ENCODE peak calls at places on chromosomes 2 and 18, in six cellular contexts. One of them, this sample, is unnamed.

GRCh38 chr2:219459460-219460311 is 25.0 kb downstream of the SPEG start:
- DNase-seq in neuronal stem cell: peak
- DNase-seq in H1: peak
- DNase-seq in IMR-90: peak
- DNase-seq in mesenchymal stem cell: peak
- DNase-seq in trophoblast cell: peak
- DNase-seq in this sample: peak

GRCh38 chr2:18558458-18558857 is 2.0 kb downstream of the RDH14 start:
- DNase-seq in neuronal stem cell: no peak
- DNase-seq in H1: no peak
- DNase-seq in IMR-90: no peak
- DNase-seq in mesenchymal stem cell: no peak
- DNase-seq in trophoblast cell: no peak
- DNase-seq in this sample: no peak

GRCh38 chr2:195741191-195741590 is 84.2 kb downstream of the SLC39A10 start:
- DNase-seq in neuronal stem cell: no peak
- DNase-seq in H1: no peak
- DNase-seq in IMR-90: no peak
- DNase-seq in mesenchymal stem cell: no peak
- DNase-seq in trophoblast cell: no peak
- DNase-seq in this sample: no peak

GRCh38 chr18:55513199-55513598 is 74.8 kb downstream of the TCF4 start:
- DNase-seq in neuronal stem cell: no peak
- DNase-seq in H1: no peak
- DNase-seq in IMR-90: no peak
- DNase-seq in mesenchymal stem cell: peak
- DNase-seq in trophoblast cell: no peak
- DNase-seq in this sample: no peak

GRCh38 chr2:209388416-209389037 is 35.3 kb upstream of the MAP2 start:
- DNase-seq in neuronal stem cell: no peak
- DNase-seq in H1: no peak
- DNase-seq in IMR-90: no peak
- DNase-seq in mesenchymal stem cell: no peak
- DNase-seq in trophoblast cell: peak
- DNase-seq in this sample: no peak

GRCh38 chr2:158191076-158191566 is 89.4 kb downstream of the UPP2 start:
- DNase-seq in neuronal stem cell: no peak
- DNase-seq in H1: no peak
- DNase-seq in IMR-90: no peak
- DNase-seq in mesenchymal stem cell: peak
- DNase-seq in trophoblast cell: no peak
- DNase-seq in this sample: no peak

GRCh38 chr18:39945076-39945475 is 2010.0 kb upstream of the PIK3C3 start:
- DNase-seq in neuronal stem cell: no peak
- DNase-seq in H1: no peak
- DNase-seq in IMR-90: no peak
- DNase-seq in mesenchymal stem cell: no peak
- DNase-seq in trophoblast cell: no peak
- DNase-seq in this sample: no peak

GRCh38 chr2:67215214-67215613 is 181.9 kb upstream of the ETAA1 start:
- DNase-seq in neuronal stem cell: no peak
- DNase-seq in H1: peak
- DNase-seq in IMR-90: peak
- DNase-seq in mesenchymal stem cell: peak
- DNase-seq in trophoblast cell: peak
- DNase-seq in this sample: peak

GRCh38 chr2:231360881-231361294 is 34.6 kb upstream of the B3GNT7 start:
- DNase-seq in neuronal stem cell: no peak
- DNase-seq in H1: no peak
- DNase-seq in IMR-90: no peak
- DNase-seq in mesenchymal stem cell: no peak
- DNase-seq in trophoblast cell: no peak
- DNase-seq in this sample: no peak

GRCh38 chr2:111154758-111155157 is 34.0 kb downstream of the BCL2L11 start:
- DNase-seq in neuronal stem cell: no peak
- DNase-seq in H1: no peak
- DNase-seq in IMR-90: no peak
- DNase-seq in mesenchymal stem cell: no peak
- DNase-seq in trophoblast cell: no peak
- DNase-seq in this sample: no peak
- H3K14ac ChIP-seq in neuronal stem cell: no peak
- H3K14ac ChIP-seq in H1: no peak
- H3K14ac ChIP-seq in IMR-90: no peak
- H3K14ac ChIP-seq in mesenchymal stem cell: no peak
- H3K14ac ChIP-seq in trophoblast cell: no peak
- H3K14ac ChIP-seq in this sample: no peak

DNA sequence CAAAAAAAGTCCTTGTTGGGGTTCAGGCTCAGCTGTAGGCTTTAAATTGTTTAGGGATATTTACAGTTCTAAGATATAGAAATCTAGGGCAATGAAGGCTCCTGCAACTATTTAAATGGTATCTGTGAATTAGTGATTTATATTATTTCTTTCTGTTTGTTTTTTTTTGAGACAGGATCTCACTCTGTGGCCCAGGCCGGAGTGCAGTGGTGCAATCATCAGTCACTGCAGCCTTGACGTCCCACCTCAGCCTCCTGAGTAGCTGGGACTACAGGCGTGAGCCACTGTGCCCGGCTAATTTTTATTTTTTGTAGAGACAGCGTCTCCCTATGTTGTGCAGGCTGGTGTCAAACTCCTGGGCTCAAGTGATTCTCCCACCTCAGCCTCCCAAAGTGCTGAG is 32.3 kb upstream of the NDUFV2 start:
- DNase-seq in neuronal stem cell: no peak
- DNase-seq in H1: no peak
- DNase-seq in IMR-90: no peak
- DNase-seq in mesenchymal stem cell: no peak
- DNase-seq in trophoblast cell: no peak
- DNase-seq in this sample: no peak
- H3K14ac ChIP-seq in neuronal stem cell: no peak
- H3K14ac ChIP-seq in H1: no peak
- H3K14ac ChIP-seq in IMR-90: no peak
- H3K14ac ChIP-seq in mesenchymal stem cell: no peak
- H3K14ac ChIP-seq in trophoblast cell: no peak
- H3K14ac ChIP-seq in this sample: no peak

DNA sequence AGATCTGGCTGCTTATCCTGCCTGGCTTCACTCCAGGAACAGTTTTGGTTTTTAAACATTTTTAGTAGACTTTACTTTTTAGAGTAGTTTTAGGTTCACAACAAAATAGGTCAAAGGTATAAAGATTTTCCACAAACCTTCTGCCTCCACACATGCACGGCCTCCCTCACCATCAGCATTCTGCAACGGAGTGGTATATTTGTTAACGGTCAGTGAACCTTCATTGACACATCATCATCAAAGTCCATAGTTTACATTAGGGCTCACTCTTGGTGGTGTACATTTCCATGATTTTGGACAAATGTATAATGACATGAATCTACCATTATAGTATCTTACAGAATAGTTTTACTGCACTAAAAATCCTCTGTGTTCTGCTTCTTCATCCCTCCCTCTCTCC is 303.1 kb upstream of the EPAS1 start:
- DNase-seq in neuronal stem cell: no peak
- DNase-seq in H1: no peak
- DNase-seq in IMR-90: no peak
- DNase-seq in mesenchymal stem cell: no peak
- DNase-seq in trophoblast cell: no peak
- DNase-seq in this sample: no peak
- H3K14ac ChIP-seq in neuronal stem cell: no peak
- H3K14ac ChIP-seq in H1: no peak
- H3K14ac ChIP-seq in IMR-90: peak
- H3K14ac ChIP-seq in mesenchymal stem cell: no peak
- H3K14ac ChIP-seq in trophoblast cell: no peak
- H3K14ac ChIP-seq in this sample: no peak

DNA sequence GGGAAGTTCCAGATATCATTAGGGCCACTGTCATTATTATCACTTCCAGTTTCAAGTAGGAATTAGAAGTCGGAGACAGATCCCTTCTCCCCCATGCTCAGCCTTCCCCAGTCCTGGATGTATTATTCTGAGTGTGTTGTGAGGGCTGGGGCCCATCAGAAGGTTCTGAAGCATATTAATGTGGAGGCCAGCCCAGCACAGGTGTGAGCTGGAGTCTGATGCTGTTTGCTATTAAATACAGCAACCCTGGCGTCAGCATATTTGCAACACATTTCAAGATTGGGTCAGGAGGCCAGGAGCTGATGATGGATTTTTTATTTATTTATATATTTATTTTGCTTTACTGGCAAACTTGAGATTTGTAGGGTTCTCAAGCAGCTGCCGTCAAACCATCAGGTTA is 195.2 kb downstream of the NRP2 start:
- DNase-seq in neuronal stem cell: no peak
- DNase-seq in H1: no peak
- DNase-seq in IMR-90: no peak
- DNase-seq in mesenchymal stem cell: no peak
- DNase-seq in trophoblast cell: no peak
- DNase-seq in this sample: no peak
- H3K14ac ChIP-seq in neuronal stem cell: no peak
- H3K14ac ChIP-seq in H1: no peak
- H3K14ac ChIP-seq in IMR-90: no peak
- H3K14ac ChIP-seq in mesenchymal stem cell: no peak
- H3K14ac ChIP-seq in trophoblast cell: no peak
- H3K14ac ChIP-seq in this sample: no peak

GRCh38 chr2:191366199-191366598 is 121.0 kb downstream of the MYO1B start:
- DNase-seq in neuronal stem cell: no peak
- DNase-seq in H1: no peak
- DNase-seq in IMR-90: peak
- DNase-seq in mesenchymal stem cell: no peak
- DNase-seq in trophoblast cell: peak
- DNase-seq in this sample: no peak
- H3K14ac ChIP-seq in neuronal stem cell: no peak
- H3K14ac ChIP-seq in H1: no peak
- H3K14ac ChIP-seq in IMR-90: no peak
- H3K14ac ChIP-seq in mesenchymal stem cell: no peak
- H3K14ac ChIP-seq in trophoblast cell: no peak
- H3K14ac ChIP-seq in this sample: no peak

GRCh38 chr2:77999376-77999775 is 477.2 kb upstream of the LRRTM4 start:
- DNase-seq in neuronal stem cell: no peak
- DNase-seq in H1: no peak
- DNase-seq in IMR-90: no peak
- DNase-seq in mesenchymal stem cell: no peak
- DNase-seq in trophoblast cell: no peak
- DNase-seq in this sample: no peak
- H3K14ac ChIP-seq in neuronal stem cell: no peak
- H3K14ac ChIP-seq in H1: no peak
- H3K14ac ChIP-seq in IMR-90: no peak
- H3K14ac ChIP-seq in mesenchymal stem cell: no peak
- H3K14ac ChIP-seq in trophoblast cell: no peak
- H3K14ac ChIP-seq in this sample: no peak

GRCh38 chr2:23118313-23118712 is 266.7 kb upstream of the KLHL29 start:
- DNase-seq in neuronal stem cell: no peak
- DNase-seq in H1: no peak
- DNase-seq in IMR-90: no peak
- DNase-seq in mesenchymal stem cell: no peak
- DNase-seq in trophoblast cell: no peak
- DNase-seq in this sample: no peak

GRCh38 chr2:23111263-23111662 is 273.7 kb upstream of the KLHL29 start:
- DNase-seq in neuronal stem cell: no peak
- DNase-seq in H1: no peak
- DNase-seq in IMR-90: no peak
- DNase-seq in mesenchymal stem cell: no peak
- DNase-seq in trophoblast cell: no peak
- DNase-seq in this sample: no peak

GRCh38 chr2:23107341-23107941 is 277.5 kb upstream of the KLHL29 start:
- DNase-seq in neuronal stem cell: no peak
- DNase-seq in H1: no peak
- DNase-seq in IMR-90: no peak
- DNase-seq in mesenchymal stem cell: no peak
- DNase-seq in trophoblast cell: no peak
- DNase-seq in this sample: no peak

DNA sequence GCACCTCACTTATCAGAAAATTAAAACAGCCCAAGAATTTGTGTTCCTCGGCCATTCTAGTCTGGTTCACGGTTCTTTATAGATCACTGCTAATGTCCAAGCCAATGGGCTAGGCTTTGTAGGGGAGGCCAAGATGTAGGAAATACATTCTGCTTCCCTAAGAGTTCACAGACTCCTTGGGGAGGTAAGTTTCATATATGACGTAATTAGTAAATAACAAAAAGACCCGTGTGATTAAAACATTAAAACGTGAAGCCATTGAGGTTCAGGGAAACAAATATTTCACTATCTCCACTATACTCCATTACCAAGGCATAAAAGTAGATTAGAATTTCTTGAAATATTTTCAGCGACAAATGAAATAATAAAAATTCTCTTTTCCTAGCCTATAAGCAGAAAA is 272.5 kb upstream of the KLHL29 start:
- DNase-seq in neuronal stem cell: no peak
- DNase-seq in H1: no peak
- DNase-seq in IMR-90: no peak
- DNase-seq in mesenchymal stem cell: no peak
- DNase-seq in trophoblast cell: no peak
- DNase-seq in this sample: no peak
- H3K14ac ChIP-seq in neuronal stem cell: no peak
- H3K14ac ChIP-seq in H1: no peak
- H3K14ac ChIP-seq in IMR-90: no peak
- H3K14ac ChIP-seq in mesenchymal stem cell: no peak
- H3K14ac ChIP-seq in trophoblast cell: no peak
- H3K14ac ChIP-seq in this sample: no peak

GRCh38 chr2:119114266-119114665 is 44.3 kb downstream of the C1QL2 start:
- DNase-seq in neuronal stem cell: no peak
- DNase-seq in H1: no peak
- DNase-seq in IMR-90: no peak
- DNase-seq in mesenchymal stem cell: no peak
- DNase-seq in trophoblast cell: no peak
- DNase-seq in this sample: peak

GRCh38 chr2:119111115-119111975 is 47.2 kb downstream of the C1QL2 start:
- DNase-seq in neuronal stem cell: no peak
- DNase-seq in H1: no peak
- DNase-seq in IMR-90: no peak
- DNase-seq in mesenchymal stem cell: no peak
- DNase-seq in trophoblast cell: peak
- DNase-seq in this sample: peak

GRCh38 chr2:119113489-119113770 is 45.1 kb downstream of the C1QL2 start:
- DNase-seq in neuronal stem cell: no peak
- DNase-seq in H1: no peak
- DNase-seq in IMR-90: no peak
- DNase-seq in mesenchymal stem cell: no peak
- DNase-seq in trophoblast cell: no peak
- DNase-seq in this sample: peak

GRCh38 chr2:119112230-119112629 is 46.3 kb downstream of the C1QL2 start:
- DNase-seq in neuronal stem cell: no peak
- DNase-seq in H1: no peak
- DNase-seq in IMR-90: no peak
- DNase-seq in mesenchymal stem cell: no peak
- DNase-seq in trophoblast cell: no peak
- DNase-seq in this sample: peak

DNA sequence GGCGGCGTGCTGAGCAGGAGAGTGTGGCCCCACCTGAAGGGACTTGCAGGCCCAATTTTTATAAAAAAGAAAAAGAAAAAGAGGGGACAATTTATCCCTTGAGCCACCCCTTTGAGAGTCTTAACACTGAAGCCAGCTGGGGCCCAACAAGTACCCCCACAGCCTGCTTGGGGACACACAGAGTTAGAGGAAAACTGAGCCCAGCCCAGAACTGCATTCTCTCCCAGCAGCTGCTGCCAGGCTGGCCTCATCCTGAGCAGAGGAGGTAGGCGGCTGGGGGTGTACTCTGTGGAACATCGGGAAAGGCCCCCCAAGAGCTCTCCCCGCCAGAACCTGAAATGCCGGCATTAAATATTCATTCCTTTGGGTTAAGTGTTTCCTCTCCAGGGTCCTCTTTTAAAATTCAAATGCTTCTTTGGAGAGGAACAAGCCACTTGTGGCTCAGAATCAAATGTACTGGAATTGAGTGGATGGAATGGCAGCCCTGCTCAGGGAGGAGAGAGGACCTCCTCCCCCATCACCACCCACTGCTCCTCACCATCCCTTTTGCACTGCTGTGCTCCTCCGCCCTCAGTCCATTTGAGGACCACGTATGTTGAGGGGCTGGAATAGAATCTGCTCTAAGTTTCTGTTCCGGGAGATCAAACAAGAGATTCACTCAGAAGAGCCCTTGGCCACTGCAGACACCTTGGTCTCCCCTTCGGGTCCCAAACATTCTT is 45.6 kb downstream of the C1QL2 start:
- DNase-seq in neuronal stem cell: no peak
- DNase-seq in H1: no peak
- DNase-seq in IMR-90: no peak
- DNase-seq in mesenchymal stem cell: no peak
- DNase-seq in trophoblast cell: no peak
- DNase-seq in this sample: peak
- H3K14ac ChIP-seq in neuronal stem cell: no peak
- H3K14ac ChIP-seq in H1: no peak
- H3K14ac ChIP-seq in IMR-90: no peak
- H3K14ac ChIP-seq in mesenchymal stem cell: no peak
- H3K14ac ChIP-seq in trophoblast cell: no peak
- H3K14ac ChIP-seq in this sample: peak

This sample was measured in H9.